ENCODE peak calls at places on chromosome 16, in six cellular contexts. G is germinal center; W is heart left ventricle; M is left kidney; P is HAP-1; S is stimulated activated CD8-positive, alpha-beta memory T cell treated with anti-CD3 and anti-CD28 coated beads, Interleukin-4, amount 100 ng/mL, for 1 hour. H is an unnamed sample.

GRCh38 chr16:11677451-11677951 is 9.2 kb downstream of the SNN start:
- DNase-seq in S (no peak), P (no peak), M (no peak), G (no peak), W (no peak), H (peak; percentile 81)

GRCh38 chr16:89295915-89296314 is 78.4 kb downstream of the ZNF778 start:
- DNase-seq in P (no peak), W (no peak), M (no peak), S (no peak), G (no peak), H (no peak)

GRCh38 chr16:68070811-68071546 is 14.2 kb upstream of the NFATC3 start:
- DNase-seq in G (no peak), S (no peak), W (no peak), M (peak; percentile 66), P (no peak), H (no peak)

GRCh38 chr16:17770104-17770503 is 299.3 kb upstream of the XYLT1 start:
- DNase-seq in W (no peak), S (no peak), G (no peak), M (no peak), P (no peak), H (no peak)

GRCh38 chr16:54362801-54363200 is 76.2 kb upstream of the IRX3 start:
- DNase-seq in P (no peak), M (no peak), W (no peak), G (no peak), S (no peak), H (no peak)

GRCh38 chr16:85422374-85423185 is 190.5 kb upstream of the GSE1 start:
- DNase-seq in S (no peak), W (peak; percentile 24), P (no peak), M (peak; percentile 84), G (no peak), H (no peak)

GRCh38 chr16:84764970-84765369 is 54.8 kb upstream of the CRISPLD2 start:
- DNase-seq in P (no peak), S (no peak), G (no peak), M (no peak), W (no peak), H (no peak)

GRCh38 chr16:82059983-82060421 is 24.9 kb downstream of the HSD17B2 start:
- DNase-seq in P (no peak), S (no peak), W (no peak), M (no peak), G (no peak), H (no peak)

GRCh38 chr16:86343733-86344585 is 166.4 kb upstream of the FOXF1 start:
- DNase-seq in G (no peak), M (peak; percentile 37), W (no peak), S (no peak), P (no peak), H (no peak)

GRCh38 chr16:50999181-50999580 is 151.9 kb downstream of the SALL1 start:
- DNase-seq in W (no peak), S (no peak), G (no peak), M (no peak), P (no peak), H (no peak)

GRCh38 chr16:49767414-49767813 is 88.5 kb downstream of the ZNF423 start:
- DNase-seq in P (no peak), S (no peak), G (no peak), W (no peak), M (no peak), H (no peak)

GRCh38 chr16:8751481-8752311 is 45.7 kb downstream of the TMEM186 start:
- DNase-seq in S (no peak), W (no peak), M (no peak), P (no peak), G (no peak), H (peak; percentile 53)

GRCh38 chr16:23833960-23834685 is 1.7 kb upstream of the PRKCB start:
- DNase-seq in G (no peak), S (no peak), M (no peak), W (no peak), P (no peak), H (peak; percentile 65)

GRCh38 chr16:84710686-84711085 is 10.9 kb downstream of the USP10 start:
- DNase-seq in M (no peak), S (no peak), W (no peak), G (no peak), P (no peak), H (no peak)

GRCh38 chr16:17557480-17557879 is 86.7 kb upstream of the XYLT1 start:
- DNase-seq in W (no peak), P (no peak), G (no peak), S (no peak), M (no peak), H (no peak)

GRCh38 chr16:86298166-86299131 is 211.9 kb upstream of the FOXF1 start:
- DNase-seq in P (no peak), S (no peak), M (peak; percentile 52), G (no peak), W (no peak), H (no peak)

GRCh38 chr16:69621225-69621624 is 55.5 kb downstream of the NFAT5 start:
- DNase-seq in W (no peak), S (no peak), P (no peak), M (no peak), G (no peak), H (no peak)

GRCh38 chr16:74275031-74275636 is 21.5 kb upstream of the PSMD7 start:
- DNase-seq in M (peak; percentile 35), P (peak; percentile 49), W (no peak), G (no peak), S (no peak), H (no peak)

GRCh38 chr16:88853336-88853941 is 3.3 kb downstream of the GALNS start:
- DNase-seq in P (no peak), W (no peak), M (no peak), G (no peak), S (no peak), H (no peak)

GRCh38 chr16:57756424-57757325 is 21.1 kb downstream of the KATNB1 start:
- DNase-seq in P (no peak), G (no peak), M (no peak), W (no peak), S (no peak), H (peak; percentile 76)

GRCh38 chr16:85347213-85347591 is 234.9 kb upstream of the CIBAR2 start:
- DNase-seq in G (no peak), M (peak; percentile 48), W (no peak), S (no peak), P (no peak), H (no peak)

GRCh38 chr16:25006504-25007055 is 8.6 kb downstream of the ARHGAP17 start:
- DNase-seq in W (no peak), M (peak; percentile 18), S (no peak), P (no peak), G (no peak), H (no peak)

GRCh38 chr16:66939366-66939765 is 4.0 kb downstream of the CES2 start:
- DNase-seq in S (no peak), M (no peak), G (no peak), P (no peak), W (no peak), H (peak; percentile 22)

GRCh38 chr16:2370725-2371124 is 30.2 kb upstream of the ABCA3 start:
- DNase-seq in P (no peak), G (no peak), W (no peak), M (no peak), S (no peak), H (no peak)

GRCh38 chr16:53599548-53599947 is 96.5 kb upstream of the AKTIP start:
- DNase-seq in S (no peak), W (no peak), G (no peak), P (no peak), M (no peak), H (no peak)

GRCh38 chr16:17468611-17469010 is 2.1 kb downstream of the XYLT1 start:
- DNase-seq in G (no peak), P (no peak), W (no peak), M (no peak), S (no peak), H (peak; percentile 85)

GRCh38 chr16:4052801-4053662 is 63.2 kb downstream of the ADCY9 start:
- DNase-seq in G (no peak), S (no peak), W (peak; percentile 85), P (peak; percentile 61), M (peak; percentile 16), H (peak; percentile 76)

GRCh38 chr16:77794586-77794985 is 6.2 kb downstream of the VAT1L start:
- DNase-seq in W (no peak), G (no peak), S (no peak), M (no peak), P (no peak), H (no peak)

GRCh38 chr16:4345439-4346204 is 5.5 kb downstream of the PAM16 start:
- DNase-seq in S (no peak), M (no peak), W (no peak), G (no peak), P (no peak), H (no peak)

GRCh38 chr16:48612621-48613020 is 2.6 kb upstream of the N4BP1 start:
- DNase-seq in S (no peak), P (no peak), W (no peak), M (no peak), G (no peak), H (peak; percentile 63)

GRCh38 chr16:58503863-58504688 is 4.1 kb downstream of the NDRG4 start:
- DNase-seq in M (no peak), S (no peak), G (no peak), P (no peak), W (no peak), H (peak; percentile 63)

H was measured in osteoblast.